ENCODE peak calls at places on chromosomes 2 and 18, in seven cellular contexts. One of them, this sample, is unnamed. For H3K4me1, the result is how much of the 10 kb centered on the place peaks cover.

GRCh38 chr2:8515390-8515761 is 166.5 kb upstream of the ID2 start:
- DNase-seq in breast epithelium: peak
- DNase-seq in mucosa of descending colon: peak
- DNase-seq in aorta: peak
- DNase-seq in HCT116: no peak
- DNase-seq in CD8-positive, alpha-beta memory T cell: peak
- DNase-seq in NT2/D1: no peak
- DNase-seq in this sample: no peak

GRCh38 chr2:239157766-239158165 is 243.1 kb downstream of the HDAC4 start:
- DNase-seq in breast epithelium: no peak
- DNase-seq in mucosa of descending colon: peak
- DNase-seq in aorta: peak
- DNase-seq in HCT116: peak
- DNase-seq in CD8-positive, alpha-beta memory T cell: peak
- DNase-seq in NT2/D1: peak
- DNase-seq in this sample: peak

GRCh38 chr18:36481201-36481657 is 183.7 kb downstream of the FHOD3 start:
- DNase-seq in breast epithelium: no peak
- DNase-seq in mucosa of descending colon: no peak
- DNase-seq in aorta: no peak
- DNase-seq in HCT116: no peak
- DNase-seq in CD8-positive, alpha-beta memory T cell: no peak
- DNase-seq in NT2/D1: peak
- DNase-seq in this sample: no peak

GRCh38 chr2:215143458-215143857 is 5.0 kb upstream of the ABCA12 start:
- DNase-seq in breast epithelium: no peak
- DNase-seq in mucosa of descending colon: no peak
- DNase-seq in aorta: no peak
- DNase-seq in HCT116: no peak
- DNase-seq in CD8-positive, alpha-beta memory T cell: no peak
- DNase-seq in NT2/D1: no peak
- DNase-seq in this sample: no peak

GRCh38 chr2:233443511-233444183 is 89.4 kb downstream of the DGKD start:
- DNase-seq in breast epithelium: peak
- DNase-seq in mucosa of descending colon: peak
- DNase-seq in aorta: peak
- DNase-seq in HCT116: peak
- DNase-seq in CD8-positive, alpha-beta memory T cell: peak
- DNase-seq in NT2/D1: no peak
- DNase-seq in this sample: peak

GRCh38 chr18:45168883-45169585 is 446.2 kb upstream of the SLC14A2 start:
- DNase-seq in breast epithelium: no peak
- DNase-seq in mucosa of descending colon: no peak
- DNase-seq in aorta: no peak
- DNase-seq in HCT116: no peak
- DNase-seq in CD8-positive, alpha-beta memory T cell: no peak
- DNase-seq in NT2/D1: no peak
- DNase-seq in this sample: no peak

GRCh38 chr2:8626572-8626971 is 55.3 kb upstream of the ID2 start:
- DNase-seq in breast epithelium: no peak
- DNase-seq in mucosa of descending colon: no peak
- DNase-seq in aorta: no peak
- DNase-seq in HCT116: no peak
- DNase-seq in CD8-positive, alpha-beta memory T cell: no peak
- DNase-seq in NT2/D1: no peak
- DNase-seq in this sample: no peak

GRCh38 chr2:165876712-165877111 is 76.9 kb downstream of the TTC21B start:
- DNase-seq in breast epithelium: no peak
- DNase-seq in mucosa of descending colon: no peak
- DNase-seq in aorta: no peak
- DNase-seq in HCT116: no peak
- DNase-seq in CD8-positive, alpha-beta memory T cell: no peak
- DNase-seq in NT2/D1: no peak
- DNase-seq in this sample: no peak

GRCh38 chr2:237298323-237299118 is 115.4 kb downstream of the COL6A3 start:
- DNase-seq in breast epithelium: no peak
- DNase-seq in mucosa of descending colon: no peak
- DNase-seq in aorta: no peak
- DNase-seq in HCT116: peak
- DNase-seq in CD8-positive, alpha-beta memory T cell: no peak
- DNase-seq in NT2/D1: no peak
- DNase-seq in this sample: no peak
- H3K4me1 ChIP-seq in breast epithelium: under half
- H3K4me1 ChIP-seq in mucosa of descending colon: under half
- H3K4me1 ChIP-seq in aorta: under half
- H3K4me1 ChIP-seq in HCT116: under half
- H3K4me1 ChIP-seq in CD8-positive, alpha-beta memory T cell: under half
- H3K4me1 ChIP-seq in NT2/D1: under half
- H3K4me1 ChIP-seq in this sample: under half

GRCh38 chr18:57819671-57820460 is 16.8 kb upstream of the ATP8B1 start:
- DNase-seq in breast epithelium: peak
- DNase-seq in mucosa of descending colon: peak
- DNase-seq in aorta: peak
- DNase-seq in HCT116: peak
- DNase-seq in CD8-positive, alpha-beta memory T cell: no peak
- DNase-seq in NT2/D1: no peak
- DNase-seq in this sample: peak
- H3K4me3 ChIP-seq in breast epithelium: no peak
- H3K4me3 ChIP-seq in mucosa of descending colon: no peak
- H3K4me3 ChIP-seq in aorta: no peak
- H3K4me3 ChIP-seq in HCT116: no peak
- H3K4me3 ChIP-seq in CD8-positive, alpha-beta memory T cell: no peak
- H3K4me3 ChIP-seq in NT2/D1: no peak
- H3K4me3 ChIP-seq in this sample: no peak

DNA sequence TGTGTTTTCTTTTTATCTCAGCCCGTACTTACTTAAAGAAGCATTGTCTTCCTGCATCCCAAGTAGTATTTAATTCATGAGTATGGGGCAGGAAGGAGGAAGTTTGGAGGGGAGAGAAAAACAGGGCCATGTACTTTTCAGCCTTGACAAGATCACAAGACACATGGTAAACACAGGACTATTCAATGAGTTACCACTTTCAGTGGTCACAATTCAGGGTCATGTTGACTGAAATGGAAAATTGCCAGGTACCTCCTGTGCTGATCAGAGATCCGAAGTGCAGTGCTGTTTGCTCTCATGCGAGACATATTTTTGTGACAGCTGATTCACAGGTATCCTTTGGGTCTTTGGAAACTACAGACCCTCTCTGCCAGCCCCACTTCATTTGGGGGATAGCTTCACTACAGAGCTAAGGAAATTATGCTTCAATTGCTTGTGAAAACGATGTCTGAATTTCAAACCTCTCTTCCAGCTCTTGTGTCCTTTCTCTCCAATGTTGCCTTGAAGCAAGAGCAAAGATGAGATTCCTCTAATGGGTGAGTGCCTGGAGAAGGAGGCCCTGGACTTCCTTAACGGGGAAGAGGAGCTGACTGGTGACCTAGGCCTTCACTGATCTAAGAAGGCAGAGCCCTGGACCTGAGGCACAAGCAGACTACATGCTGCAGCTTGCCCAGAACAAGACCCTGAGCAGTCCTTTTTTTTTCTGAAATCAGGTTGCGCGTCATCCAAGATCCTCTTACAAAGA is 44.2 kb downstream of the EVA1A start:
- DNase-seq in breast epithelium: no peak
- DNase-seq in mucosa of descending colon: no peak
- DNase-seq in aorta: no peak
- DNase-seq in HCT116: no peak
- DNase-seq in CD8-positive, alpha-beta memory T cell: no peak
- DNase-seq in NT2/D1: no peak
- DNase-seq in this sample: no peak
- H3K4me1 ChIP-seq in breast epithelium: under half
- H3K4me1 ChIP-seq in mucosa of descending colon: under half
- H3K4me1 ChIP-seq in aorta: under half
- H3K4me1 ChIP-seq in HCT116: under half
- H3K4me1 ChIP-seq in CD8-positive, alpha-beta memory T cell: under half
- H3K4me1 ChIP-seq in NT2/D1: under half
- H3K4me1 ChIP-seq in this sample: under half

GRCh38 chr2:86189782-86190416 is 5.4 kb downstream of the IMMT start:
- DNase-seq in breast epithelium: no peak
- DNase-seq in mucosa of descending colon: no peak
- DNase-seq in aorta: no peak
- DNase-seq in HCT116: no peak
- DNase-seq in CD8-positive, alpha-beta memory T cell: no peak
- DNase-seq in NT2/D1: no peak
- DNase-seq in this sample: no peak

GRCh38 chr2:86193901-86194567 is 1.2 kb downstream of the IMMT start:
- DNase-seq in breast epithelium: no peak
- DNase-seq in mucosa of descending colon: no peak
- DNase-seq in aorta: no peak
- DNase-seq in HCT116: no peak
- DNase-seq in CD8-positive, alpha-beta memory T cell: no peak
- DNase-seq in NT2/D1: no peak
- DNase-seq in this sample: peak

GRCh38 chr2:86199834-86200177 is 549 bp downstream of the MRPL35 start:
- DNase-seq in breast epithelium: no peak
- DNase-seq in mucosa of descending colon: no peak
- DNase-seq in aorta: no peak
- DNase-seq in HCT116: no peak
- DNase-seq in CD8-positive, alpha-beta memory T cell: no peak
- DNase-seq in NT2/D1: no peak
- DNase-seq in this sample: no peak

GRCh38 chr2:86195055-86195807 is at the start of gene IMMT:
- DNase-seq in breast epithelium: peak
- DNase-seq in mucosa of descending colon: peak
- DNase-seq in aorta: peak
- DNase-seq in HCT116: peak
- DNase-seq in CD8-positive, alpha-beta memory T cell: peak
- DNase-seq in NT2/D1: peak
- DNase-seq in this sample: peak

DNA sequence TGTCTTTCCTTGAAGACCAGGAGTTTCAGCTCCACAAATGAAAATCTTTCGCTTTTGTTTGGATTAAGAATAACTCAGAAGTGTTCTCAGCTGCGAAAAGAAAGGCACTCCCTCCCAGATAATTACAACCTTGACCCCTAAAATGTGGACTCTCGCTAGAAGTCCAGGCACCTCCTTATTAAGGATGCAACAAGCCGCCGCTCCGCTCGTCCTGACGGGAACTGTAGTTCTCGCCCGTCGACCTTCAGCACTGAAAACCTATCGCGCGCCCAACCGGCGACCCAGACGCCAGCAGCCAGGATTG is 559 bp downstream of the IMMT start:
- DNase-seq in breast epithelium: no peak
- DNase-seq in mucosa of descending colon: peak
- DNase-seq in aorta: peak
- DNase-seq in HCT116: peak
- DNase-seq in CD8-positive, alpha-beta memory T cell: no peak
- DNase-seq in NT2/D1: peak
- DNase-seq in this sample: no peak
- H3K4me3 ChIP-seq in breast epithelium: peak
- H3K4me3 ChIP-seq in mucosa of descending colon: peak
- H3K4me3 ChIP-seq in aorta: peak
- H3K4me3 ChIP-seq in HCT116: peak
- H3K4me3 ChIP-seq in CD8-positive, alpha-beta memory T cell: peak
- H3K4me3 ChIP-seq in NT2/D1: peak
- H3K4me3 ChIP-seq in this sample: peak

GRCh38 chr18:61683856-61684255 is 209.0 kb downstream of the RNF152 start:
- DNase-seq in breast epithelium: no peak
- DNase-seq in mucosa of descending colon: no peak
- DNase-seq in aorta: no peak
- DNase-seq in HCT116: no peak
- DNase-seq in CD8-positive, alpha-beta memory T cell: no peak
- DNase-seq in NT2/D1: no peak
- DNase-seq in this sample: no peak
- H3K4me1 ChIP-seq in breast epithelium: under half
- H3K4me1 ChIP-seq in mucosa of descending colon: under half
- H3K4me1 ChIP-seq in aorta: under half
- H3K4me1 ChIP-seq in HCT116: under half
- H3K4me1 ChIP-seq in CD8-positive, alpha-beta memory T cell: under half
- H3K4me1 ChIP-seq in NT2/D1: under half
- H3K4me1 ChIP-seq in this sample: under half

DNA sequence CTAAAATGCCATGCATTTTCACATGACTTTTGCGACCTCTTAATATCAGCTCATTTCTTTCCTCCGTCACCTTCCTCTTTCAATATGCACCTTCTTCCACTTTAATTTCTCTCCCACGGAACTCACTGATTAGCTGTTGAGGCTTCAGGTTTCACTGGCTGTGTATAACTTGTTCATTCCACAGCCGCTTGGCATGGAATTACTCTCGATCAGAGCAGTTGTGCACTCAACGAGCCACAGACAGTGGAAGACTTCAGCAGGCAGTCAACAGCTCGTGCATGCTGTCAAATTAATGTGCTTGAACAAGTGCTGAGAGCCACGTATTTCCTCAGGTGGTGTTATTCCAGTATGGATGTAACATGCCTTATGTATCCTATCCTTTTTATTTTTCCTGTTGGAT is 491.1 kb upstream of the DDX18 start:
- DNase-seq in breast epithelium: no peak
- DNase-seq in mucosa of descending colon: no peak
- DNase-seq in aorta: no peak
- DNase-seq in HCT116: no peak
- DNase-seq in CD8-positive, alpha-beta memory T cell: no peak
- DNase-seq in NT2/D1: no peak
- DNase-seq in this sample: no peak
- H3K4me3 ChIP-seq in breast epithelium: no peak
- H3K4me3 ChIP-seq in mucosa of descending colon: no peak
- H3K4me3 ChIP-seq in aorta: no peak
- H3K4me3 ChIP-seq in HCT116: no peak
- H3K4me3 ChIP-seq in CD8-positive, alpha-beta memory T cell: no peak
- H3K4me3 ChIP-seq in NT2/D1: no peak
- H3K4me3 ChIP-seq in this sample: no peak

GRCh38 chr2:60514886-60515407 is 38.5 kb downstream of the BCL11A start:
- DNase-seq in breast epithelium: no peak
- DNase-seq in mucosa of descending colon: peak
- DNase-seq in aorta: no peak
- DNase-seq in HCT116: no peak
- DNase-seq in CD8-positive, alpha-beta memory T cell: no peak
- DNase-seq in NT2/D1: no peak
- DNase-seq in this sample: no peak

GRCh38 chr2:60517441-60517840 is 36.0 kb downstream of the BCL11A start:
- DNase-seq in breast epithelium: no peak
- DNase-seq in mucosa of descending colon: no peak
- DNase-seq in aorta: no peak
- DNase-seq in HCT116: no peak
- DNase-seq in CD8-positive, alpha-beta memory T cell: no peak
- DNase-seq in NT2/D1: no peak
- DNase-seq in this sample: no peak

GRCh38 chr2:60516826-60517225 is 36.6 kb downstream of the BCL11A start:
- DNase-seq in breast epithelium: no peak
- DNase-seq in mucosa of descending colon: no peak
- DNase-seq in aorta: no peak
- DNase-seq in HCT116: no peak
- DNase-seq in CD8-positive, alpha-beta memory T cell: no peak
- DNase-seq in NT2/D1: no peak
- DNase-seq in this sample: no peak

GRCh38 chr2:60516383-60516811 is 37.1 kb downstream of the BCL11A start:
- DNase-seq in breast epithelium: no peak
- DNase-seq in mucosa of descending colon: no peak
- DNase-seq in aorta: no peak
- DNase-seq in HCT116: no peak
- DNase-seq in CD8-positive, alpha-beta memory T cell: no peak
- DNase-seq in NT2/D1: no peak
- DNase-seq in this sample: peak

GRCh38 chr2:60515751-60516226 is 37.7 kb downstream of the BCL11A start:
- DNase-seq in breast epithelium: no peak
- DNase-seq in mucosa of descending colon: peak
- DNase-seq in aorta: peak
- DNase-seq in HCT116: no peak
- DNase-seq in CD8-positive, alpha-beta memory T cell: no peak
- DNase-seq in NT2/D1: no peak
- DNase-seq in this sample: peak
- H3K4me1 ChIP-seq in breast epithelium: under half
- H3K4me1 ChIP-seq in mucosa of descending colon: under half
- H3K4me1 ChIP-seq in aorta: under half
- H3K4me1 ChIP-seq in HCT116: under half
- H3K4me1 ChIP-seq in CD8-positive, alpha-beta memory T cell: under half
- H3K4me1 ChIP-seq in NT2/D1: under half
- H3K4me1 ChIP-seq in this sample: under half

This sample was measured in A673.